ENCODE peak calls at places on chromosomes 16 and 17, in six cellular contexts. C is A549, X is IMR-90, J is HepG2, N is K562, B is GM12878. E is an unnamed sample.

GRCh38 chr16:14244344-14245010 is 173.4 kb downstream of the MRTFB start:
- DNase-seq in J (no peak), N (no peak), B (no peak), C (no peak), X (peak), E (no peak)

GRCh38 chr17:20008242-20009051 is 712 bp upstream of the SPECC1 start:
- DNase-seq in X (no peak), N (peak), B (no peak), C (peak), J (no peak), E (peak)

GRCh38 chr17:56636276-56636675 is 42.8 kb downstream of the NOG start:
- DNase-seq in B (no peak), N (no peak), X (no peak), J (no peak), C (no peak), E (no peak)

GRCh38 chr17:35844547-35844946 is 24.1 kb downstream of the HEATR9 start:
- DNase-seq in J (no peak), N (no peak), X (no peak), B (no peak), C (no peak), E (no peak)

GRCh38 chr17:29091591-29092291 is 48.8 kb downstream of the PIPOX start:
- DNase-seq in X (no peak), N (no peak), B (no peak), C (no peak), J (no peak), E (no peak)

GRCh38 chr16:17397499-17397891 is 73.3 kb downstream of the XYLT1 start:
- DNase-seq in C (peak), N (peak), X (peak), B (no peak), J (peak), E (peak)

GRCh38 chr16:69554495-69554894 is 11.3 kb upstream of the NFAT5 start:
- DNase-seq in J (no peak), N (peak), C (no peak), X (no peak), B (no peak), E (no peak)

GRCh38 chr16:5639531-5639930 is 541.9 kb upstream of the EEF2KMT start:
- DNase-seq in X (no peak), J (no peak), C (no peak), N (no peak), B (no peak), E (no peak)

GRCh38 chr17:67422887-67423286 is 45.8 kb downstream of the PITPNC1 start:
- DNase-seq in X (no peak), J (peak), B (no peak), C (no peak), N (no peak), E (no peak)

GRCh38 chr16:17414421-17414820 is 56.3 kb downstream of the XYLT1 start:
- DNase-seq in B (peak), N (no peak), J (no peak), X (no peak), C (no peak), E (no peak)

GRCh38 chr16:19232988-19233387 is 52.5 kb upstream of the CLEC19A start:
- DNase-seq in X (no peak), N (no peak), B (no peak), J (no peak), C (no peak), E (peak)

GRCh38 chr17:71975998-71976649 is 144.7 kb upstream of the SOX9 start:
- DNase-seq in X (peak), C (peak), N (no peak), B (no peak), J (no peak), E (peak)

GRCh38 chr17:67364847-67365761 is 1.3 kb downstream of the PSMD12 start:
- DNase-seq in B (no peak), N (peak), J (no peak), X (no peak), C (no peak), E (no peak)

GRCh38 chr17:59001158-59001814 is 105.4 kb downstream of the TRIM37 start:
- DNase-seq in C (no peak), N (peak), B (peak), X (peak), J (no peak), E (no peak)

GRCh38 chr16:83356266-83356665 is 451.5 kb upstream of the HSBP1 start:
- DNase-seq in N (peak), X (peak), J (peak), C (peak), B (no peak), E (peak)

GRCh38 chr17:42120161-42121065 is 754 bp downstream of the KAT2A start:
- DNase-seq in J (peak), C (peak), B (no peak), N (peak), X (no peak), E (peak)

GRCh38 chr16:27801259-27801945 is 251.5 kb downstream of the KATNIP start:
- DNase-seq in C (no peak), X (no peak), B (no peak), N (no peak), J (no peak), E (no peak)

GRCh38 chr17:73697872-73698271 is 53.6 kb upstream of the SDK2 start:
- DNase-seq in C (no peak), J (peak), N (no peak), B (no peak), X (no peak), E (no peak)

GRCh38 chr17:6231886-6232767 is 161.9 kb downstream of the WSCD1 start:
- DNase-seq in C (peak), X (no peak), J (no peak), B (no peak), N (no peak), E (no peak)

GRCh38 chr17:68343976-68344375 is 52.7 kb downstream of the ARSG start:
- DNase-seq in N (no peak), C (no peak), B (no peak), X (no peak), J (no peak), E (no peak)

GRCh38 chr17:77495575-77495974 is 354.8 kb downstream of the SEC14L1 start:
- DNase-seq in N (no peak), B (no peak), X (no peak), J (no peak), C (no peak), E (peak)

GRCh38 chr17:77498056-77498785 is 357.5 kb downstream of the SEC14L1 start:
- DNase-seq in C (no peak), J (no peak), X (no peak), N (no peak), B (no peak), E (peak)

GRCh38 chr17:77496401-77496801 is 355.6 kb downstream of the SEC14L1 start:
- DNase-seq in X (no peak), J (no peak), B (no peak), C (no peak), N (no peak), E (peak)

GRCh38 chr17:77497578-77497934 is 356.8 kb downstream of the SEC14L1 start:
- DNase-seq in X (no peak), J (no peak), B (no peak), C (no peak), N (no peak), E (peak)

DNA sequence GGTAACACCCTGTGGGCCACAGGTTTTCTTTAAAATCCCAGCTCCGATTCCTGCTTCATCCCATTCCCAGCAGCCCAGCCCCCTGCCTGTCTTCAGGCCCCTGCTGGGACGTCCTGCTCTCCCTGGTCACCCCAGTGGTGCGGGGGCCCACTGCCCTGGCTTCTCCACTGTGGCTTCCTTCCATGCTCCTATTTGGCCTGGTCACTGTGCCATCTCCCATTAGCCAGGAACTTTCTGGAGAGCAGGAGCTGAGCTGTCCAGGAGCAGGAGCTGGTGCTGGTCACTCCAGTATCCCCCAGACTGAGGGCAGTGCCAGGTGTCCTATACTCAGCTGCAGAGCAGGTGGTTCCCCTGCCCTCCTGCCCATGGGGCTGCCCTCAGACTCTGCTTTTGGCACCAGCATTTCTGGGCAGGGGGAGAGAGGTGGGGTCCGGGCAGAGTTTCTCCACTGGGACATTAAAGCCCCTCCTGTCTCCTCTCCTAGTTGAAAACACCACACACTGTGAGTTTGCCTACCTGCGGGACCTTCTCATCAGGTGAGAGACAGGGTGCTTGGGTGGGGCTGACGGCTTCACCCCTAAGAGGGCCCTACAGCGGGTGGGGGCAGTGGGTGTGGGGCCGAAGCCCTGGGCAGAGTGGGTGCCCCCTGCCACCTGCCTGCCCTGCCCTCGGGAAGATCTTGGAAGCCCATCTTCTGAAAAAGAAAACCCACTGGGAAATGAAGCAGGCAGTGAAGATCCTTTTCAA is 356.2 kb downstream of the SEC14L1 start:
- DNase-seq in J (no peak), N (no peak), B (no peak), C (no peak), X (no peak), E (peak)
- TF ChIP-seq SMC3 in J (no peak), N (no peak), B (no peak), C (no peak), X (no peak), E (no peak)

GRCh38 chr17:54967621-54968258 is 714 bp downstream of the COX11 start:
- DNase-seq in X (peak), N (peak), B (no peak), C (peak), J (peak), E (peak)
- TF ChIP-seq SMC3 in X (no peak), N (no peak), B (no peak), C (peak), J (no peak), E (no peak)

GRCh38 chr17:40602445-40603443 is 37.5 kb upstream of the CCR7 start:
- DNase-seq in J (no peak), B (peak), C (no peak), X (no peak), N (no peak), E (no peak)
- TF ChIP-seq SMC3 in J (no peak), B (peak), C (no peak), X (no peak), N (no peak), E (no peak)

GRCh38 chr17:63972796-63973195 is at the start of gene SCN4A:
- DNase-seq in J (no peak), N (no peak), B (no peak), C (no peak), X (no peak), E (no peak)

GRCh38 chr17:63973247-63973646 is 529 bp upstream of the SCN4A start:
- DNase-seq in N (no peak), J (no peak), B (no peak), X (no peak), C (no peak), E (no peak)

GRCh38 chr17:63974594-63975192 is 2.0 kb upstream of the SCN4A start:
- DNase-seq in C (peak), N (no peak), J (no peak), B (no peak), X (peak), E (no peak)

GRCh38 chr17:63975541-63976092 is 2.9 kb upstream of the SCN4A start:
- DNase-seq in N (no peak), J (no peak), X (no peak), C (no peak), B (no peak), E (no peak)

GRCh38 chr17:63973930-63974593 is 1.3 kb upstream of the SCN4A start:
- DNase-seq in C (peak), X (peak), N (no peak), J (no peak), B (no peak), E (no peak)
- TF ChIP-seq SMC3 in C (no peak), X (no peak), N (no peak), J (no peak), B (no peak), E (no peak)

GRCh38 chr17:3935140-3935542 is 18.9 kb upstream of the P2RX1 start:
- DNase-seq in X (peak), J (peak), C (peak), B (no peak), N (peak), E (peak)
- TF ChIP-seq SMC3 in X (peak), J (peak), C (peak), B (peak), N (peak), E (peak)

GRCh38 chr16:85633888-85634287 is 20.8 kb downstream of the GSE1 start:
- DNase-seq in B (no peak), X (no peak), C (no peak), J (no peak), N (no peak), E (no peak)

GRCh38 chr16:85635545-85636140 is 22.5 kb downstream of the GSE1 start:
- DNase-seq in N (no peak), C (no peak), J (no peak), B (no peak), X (no peak), E (peak)

GRCh38 chr16:85636234-85636812 is 23.2 kb downstream of the GSE1 start:
- DNase-seq in J (no peak), X (peak), N (no peak), C (no peak), B (no peak), E (no peak)

GRCh38 chr16:85633438-85633743 is 20.3 kb downstream of the GSE1 start:
- DNase-seq in B (no peak), J (no peak), N (no peak), C (no peak), X (no peak), E (no peak)

DNA sequence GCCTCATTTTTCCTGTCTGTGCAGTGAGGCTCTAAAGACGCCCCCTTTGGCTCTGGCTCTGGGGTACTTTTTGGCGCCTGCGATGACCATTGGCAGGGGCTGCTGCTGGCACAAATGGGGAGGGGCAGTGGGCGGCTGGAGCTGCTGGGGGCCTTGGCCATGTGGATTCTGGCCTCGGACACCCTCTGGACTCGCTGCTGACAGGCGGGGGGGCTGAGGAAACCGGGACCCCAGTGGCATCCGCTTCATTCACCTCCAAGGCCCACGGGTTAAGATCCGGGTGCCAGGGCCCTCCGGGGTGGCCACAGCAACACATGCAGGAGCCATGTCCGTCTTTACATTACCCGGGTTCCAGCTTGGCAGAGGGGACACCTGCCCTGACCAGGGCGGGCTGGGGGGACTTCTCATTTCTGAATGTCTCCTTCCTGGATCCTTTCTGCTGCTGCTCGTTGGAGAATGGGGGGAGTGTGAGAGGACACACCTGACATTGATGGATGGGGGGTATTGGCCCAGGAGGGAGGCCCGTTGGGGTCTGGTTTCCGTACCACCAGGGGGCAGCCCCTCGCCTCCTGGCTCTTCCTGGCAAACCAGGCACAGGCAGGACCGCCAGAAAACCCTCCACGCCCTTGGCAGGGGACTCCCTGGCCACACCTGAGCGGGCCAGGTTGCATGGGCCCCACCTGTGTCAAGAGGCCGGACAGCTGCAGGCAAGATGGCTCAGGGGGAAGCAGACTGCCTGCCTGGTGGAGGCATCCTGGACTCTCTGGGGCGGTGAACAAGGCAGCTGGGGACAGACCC is 21.8 kb downstream of the GSE1 start:
- DNase-seq in B (no peak), X (no peak), N (no peak), J (no peak), C (no peak), E (peak)
- TF ChIP-seq SMC3 in B (no peak), X (no peak), N (no peak), J (no peak), C (no peak), E (no peak)